ENCODE peak calls at places on chromosomes 4 and X, in seven cellular contexts. One of them, this sample, is unnamed. For H3K9me3, the result is how much of the 10 kb centered on the place peaks cover.

GRCh38 chr4:24722026-24722568 is 73.3 kb upstream of the SOD3 start:
- DNase-seq in PC-3: no peak
- DNase-seq in H1: peak
- DNase-seq in colonic mucosa: no peak
- DNase-seq in kidney: no peak
- DNase-seq in psoas muscle: no peak
- DNase-seq in H9: no peak
- DNase-seq in this sample: no peak

GRCh38 chr4:25031077-25031606 is 396 bp upstream of the LGI2 start:
- DNase-seq in H9: peak
- DNase-seq in PC-3: no peak
- DNase-seq in kidney: peak
- DNase-seq in H1: peak
- DNase-seq in psoas muscle: no peak
- DNase-seq in colonic mucosa: no peak
- DNase-seq in this sample: peak

GRCh38 chr4:26384380-26385057 is 63.7 kb downstream of the RBPJ start:
- DNase-seq in psoas muscle: no peak
- DNase-seq in kidney: no peak
- DNase-seq in colonic mucosa: no peak
- DNase-seq in PC-3: no peak
- DNase-seq in H1: no peak
- DNase-seq in H9: peak
- DNase-seq in this sample: no peak

GRCh38 chr4:36249605-36250004 is 5.3 kb upstream of the ARAP2 start:
- DNase-seq in colonic mucosa: no peak
- DNase-seq in PC-3: no peak
- DNase-seq in H1: no peak
- DNase-seq in H9: no peak
- DNase-seq in psoas muscle: no peak
- DNase-seq in kidney: no peak
- DNase-seq in this sample: no peak

GRCh38 chr4:102344520-102344954 is 745 bp downstream of the SLC39A8 start:
- DNase-seq in colonic mucosa: no peak
- DNase-seq in PC-3: peak
- DNase-seq in H1: peak
- DNase-seq in kidney: peak
- DNase-seq in psoas muscle: peak
- DNase-seq in H9: peak
- DNase-seq in this sample: peak

GRCh38 chr4:30903493-30903892 is 183.3 kb downstream of the PCDH7 start:
- DNase-seq in PC-3: peak
- DNase-seq in kidney: no peak
- DNase-seq in psoas muscle: no peak
- DNase-seq in colonic mucosa: no peak
- DNase-seq in H1: no peak
- DNase-seq in H9: no peak
- DNase-seq in this sample: no peak

GRCh38 chrX:150200820-150201287 is 162.3 kb upstream of the MAMLD1 start:
- DNase-seq in H1: no peak
- DNase-seq in H9: no peak
- DNase-seq in PC-3: peak
- DNase-seq in psoas muscle: peak
- DNase-seq in colonic mucosa: no peak
- DNase-seq in kidney: peak
- DNase-seq in this sample: no peak

GRCh38 chr4:93199492-93199891 is 629.1 kb upstream of the ATOH1 start:
- DNase-seq in H9: peak
- DNase-seq in kidney: no peak
- DNase-seq in psoas muscle: no peak
- DNase-seq in PC-3: peak
- DNase-seq in H1: no peak
- DNase-seq in colonic mucosa: no peak
- DNase-seq in this sample: no peak

GRCh38 chr4:77148081-77148480 is 8.9 kb upstream of the CCNG2 start:
- DNase-seq in H9: no peak
- DNase-seq in psoas muscle: no peak
- DNase-seq in PC-3: no peak
- DNase-seq in kidney: no peak
- DNase-seq in H1: no peak
- DNase-seq in colonic mucosa: no peak
- DNase-seq in this sample: no peak

GRCh38 chrX:100720301-100720700 is 11.6 kb downstream of the SYTL4 start:
- DNase-seq in H9: no peak
- DNase-seq in psoas muscle: no peak
- DNase-seq in kidney: no peak
- DNase-seq in colonic mucosa: no peak
- DNase-seq in PC-3: no peak
- DNase-seq in H1: no peak
- DNase-seq in this sample: no peak

GRCh38 chr4:28557755-28558154 is 1697.1 kb downstream of the STIM2 start:
- DNase-seq in kidney: no peak
- DNase-seq in psoas muscle: no peak
- DNase-seq in colonic mucosa: no peak
- DNase-seq in H1: no peak
- DNase-seq in H9: no peak
- DNase-seq in PC-3: peak
- DNase-seq in this sample: no peak

GRCh38 chr4:176988226-176988625 is 195.5 kb upstream of the VEGFC start:
- DNase-seq in colonic mucosa: no peak
- DNase-seq in H9: no peak
- DNase-seq in PC-3: peak
- DNase-seq in H1: no peak
- DNase-seq in kidney: no peak
- DNase-seq in psoas muscle: no peak
- DNase-seq in this sample: no peak

GRCh38 chr4:119211856-119212250 is 660 bp upstream of the USP53 start:
- DNase-seq in kidney: no peak
- DNase-seq in psoas muscle: no peak
- DNase-seq in H9: no peak
- DNase-seq in H1: no peak
- DNase-seq in colonic mucosa: no peak
- DNase-seq in PC-3: no peak
- DNase-seq in this sample: no peak

GRCh38 chr4:105352826-105353225 is 121.0 kb downstream of the PPA2 start:
- DNase-seq in colonic mucosa: no peak
- DNase-seq in psoas muscle: no peak
- DNase-seq in H9: no peak
- DNase-seq in kidney: no peak
- DNase-seq in PC-3: no peak
- DNase-seq in H1: no peak
- DNase-seq in this sample: no peak

GRCh38 chr4:121484633-121485032 is 103.8 kb upstream of the QRFPR start:
- DNase-seq in kidney: no peak
- DNase-seq in H1: no peak
- DNase-seq in PC-3: peak
- DNase-seq in psoas muscle: no peak
- DNase-seq in H9: peak
- DNase-seq in colonic mucosa: no peak
- DNase-seq in this sample: no peak

GRCh38 chrX:132017431-132018185 is 5.5 kb upstream of the STK26 start:
- DNase-seq in kidney: no peak
- DNase-seq in psoas muscle: no peak
- DNase-seq in H9: no peak
- DNase-seq in H1: no peak
- DNase-seq in colonic mucosa: no peak
- DNase-seq in PC-3: no peak
- DNase-seq in this sample: no peak

GRCh38 chr4:145734051-145734450 is 54.1 kb downstream of the C4orf51 start:
- DNase-seq in H1: no peak
- DNase-seq in colonic mucosa: no peak
- DNase-seq in psoas muscle: no peak
- DNase-seq in PC-3: peak
- DNase-seq in H9: no peak
- DNase-seq in kidney: no peak
- DNase-seq in this sample: no peak

GRCh38 chrX:23364416-23364815 is 29.8 kb downstream of the PTCHD1 start:
- DNase-seq in PC-3: no peak
- DNase-seq in H1: no peak
- DNase-seq in psoas muscle: no peak
- DNase-seq in colonic mucosa: no peak
- DNase-seq in kidney: no peak
- DNase-seq in H9: no peak
- DNase-seq in this sample: no peak
- H3K9me3 ChIP-seq in PC-3: under half
- H3K9me3 ChIP-seq in H1: under half
- H3K9me3 ChIP-seq in psoas muscle: under half
- H3K9me3 ChIP-seq in colonic mucosa: under half
- H3K9me3 ChIP-seq in kidney: under half
- H3K9me3 ChIP-seq in H9: under half
- H3K9me3 ChIP-seq in this sample: under half

GRCh38 chr4:88022289-88022688 is 14.9 kb downstream of the PKD2 start:
- DNase-seq in H1: no peak
- DNase-seq in kidney: no peak
- DNase-seq in PC-3: no peak
- DNase-seq in psoas muscle: no peak
- DNase-seq in colonic mucosa: no peak
- DNase-seq in H9: no peak
- DNase-seq in this sample: no peak

GRCh38 chr4:88017516-88018302 is 10.3 kb downstream of the PKD2 start:
- DNase-seq in H9: no peak
- DNase-seq in H1: no peak
- DNase-seq in psoas muscle: no peak
- DNase-seq in PC-3: peak
- DNase-seq in colonic mucosa: no peak
- DNase-seq in kidney: no peak
- DNase-seq in this sample: no peak

GRCh38 chr4:88018471-88018870 is 11.0 kb downstream of the PKD2 start:
- DNase-seq in H1: no peak
- DNase-seq in kidney: no peak
- DNase-seq in H9: no peak
- DNase-seq in colonic mucosa: no peak
- DNase-seq in PC-3: no peak
- DNase-seq in psoas muscle: peak
- DNase-seq in this sample: no peak

GRCh38 chr4:88021824-88022223 is 14.4 kb downstream of the PKD2 start:
- DNase-seq in PC-3: no peak
- DNase-seq in H9: no peak
- DNase-seq in psoas muscle: no peak
- DNase-seq in colonic mucosa: no peak
- DNase-seq in H1: no peak
- DNase-seq in kidney: no peak
- DNase-seq in this sample: no peak
- H3K9me3 ChIP-seq in PC-3: under half
- H3K9me3 ChIP-seq in H9: under half
- H3K9me3 ChIP-seq in psoas muscle: under half
- H3K9me3 ChIP-seq in colonic mucosa: under half
- H3K9me3 ChIP-seq in H1: under half
- H3K9me3 ChIP-seq in kidney: under half
- H3K9me3 ChIP-seq in this sample: under half

GRCh38 chr4:33975996-33976395 is 2268.3 kb downstream of the ARAP2 start:
- DNase-seq in PC-3: no peak
- DNase-seq in colonic mucosa: no peak
- DNase-seq in kidney: no peak
- DNase-seq in psoas muscle: no peak
- DNase-seq in H1: no peak
- DNase-seq in H9: no peak
- DNase-seq in this sample: no peak

GRCh38 chr4:33974270-33974669 is 2270.0 kb downstream of the ARAP2 start:
- DNase-seq in H1: no peak
- DNase-seq in colonic mucosa: no peak
- DNase-seq in psoas muscle: no peak
- DNase-seq in H9: no peak
- DNase-seq in PC-3: no peak
- DNase-seq in kidney: no peak
- DNase-seq in this sample: no peak
- H3K9me3 ChIP-seq in H1: under half
- H3K9me3 ChIP-seq in colonic mucosa: under half
- H3K9me3 ChIP-seq in psoas muscle: under half
- H3K9me3 ChIP-seq in H9: under half
- H3K9me3 ChIP-seq in PC-3: under half
- H3K9me3 ChIP-seq in kidney: under half
- H3K9me3 ChIP-seq in this sample: under half

DNA sequence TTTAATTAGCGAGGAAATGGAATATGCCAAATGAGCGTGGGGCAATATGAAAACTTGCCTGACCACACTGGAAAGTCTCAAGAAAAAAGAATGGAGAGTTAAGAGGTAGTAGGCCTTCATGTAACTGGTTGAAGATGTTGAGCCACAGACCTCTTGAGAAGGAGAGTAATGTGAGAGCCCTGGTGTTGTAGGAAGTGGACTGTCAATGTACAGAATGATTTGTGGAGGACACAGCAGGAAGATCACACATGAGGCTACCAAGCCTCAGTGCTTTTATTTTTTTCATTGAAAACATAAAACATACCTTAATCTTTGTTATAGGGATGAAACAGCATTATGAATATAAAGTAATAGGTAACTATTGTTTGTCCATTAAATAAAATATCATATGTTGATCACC is 331.6 kb downstream of the UNC5C start:
- DNase-seq in psoas muscle: no peak
- DNase-seq in H1: no peak
- DNase-seq in H9: no peak
- DNase-seq in PC-3: no peak
- DNase-seq in kidney: no peak
- DNase-seq in colonic mucosa: no peak
- DNase-seq in this sample: no peak
- H3K9me3 ChIP-seq in psoas muscle: under half
- H3K9me3 ChIP-seq in H1: under half
- H3K9me3 ChIP-seq in H9: under half
- H3K9me3 ChIP-seq in PC-3: under half
- H3K9me3 ChIP-seq in kidney: under half
- H3K9me3 ChIP-seq in colonic mucosa: under half
- H3K9me3 ChIP-seq in this sample: under half

DNA sequence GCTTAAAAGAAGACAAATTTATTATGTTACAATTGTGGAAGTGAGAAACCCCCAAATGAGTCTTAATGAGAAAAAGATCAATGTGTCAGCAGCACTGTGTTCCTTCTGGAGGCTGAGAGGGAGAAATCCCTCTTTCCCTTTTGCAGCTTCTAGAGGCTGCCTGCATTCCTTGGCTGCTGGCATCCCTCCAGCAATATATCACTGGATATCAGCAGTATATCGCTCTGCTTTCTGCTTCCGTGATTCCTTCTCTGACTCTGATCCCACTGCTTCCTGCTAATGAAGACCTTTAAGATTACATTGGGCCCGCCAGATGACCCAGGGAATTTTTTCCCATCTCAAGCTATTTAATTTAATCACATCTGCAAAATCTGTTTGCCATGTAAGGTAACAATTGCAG is 1008.0 kb downstream of the RAPGEF2 start:
- DNase-seq in H1: no peak
- DNase-seq in colonic mucosa: no peak
- DNase-seq in PC-3: no peak
- DNase-seq in psoas muscle: no peak
- DNase-seq in kidney: no peak
- DNase-seq in H9: no peak
- DNase-seq in this sample: no peak
- H3K9me3 ChIP-seq in H1: under half
- H3K9me3 ChIP-seq in colonic mucosa: under half
- H3K9me3 ChIP-seq in PC-3: under half
- H3K9me3 ChIP-seq in psoas muscle: under half
- H3K9me3 ChIP-seq in kidney: under half
- H3K9me3 ChIP-seq in H9: under half
- H3K9me3 ChIP-seq in this sample: half or more

This sample was measured in left ventricle myocardium inferior.